ENCODE peak calls at places on chromosomes 3 and 15, in eight cellular contexts. G is stimulated activated CD4-positive, alpha-beta T cell treated with anti-CD3 and anti-CD28 coated beads, Interleukin-2, amount 100 ng/mL, for 48 hours; N is frontal cortex; J is SW 1271; T is AG08396; S is amniotic stem cell; X is iris pigment epithelial cell; D is NCI-H1105. Y is an unnamed sample.

GRCh38 chr15:66646308-66646707 is 55.7 kb upstream of the SMAD6 start:
- DNase-seq in G (no peak), J (no peak), S (no peak), D (no peak), N (no peak), X (no peak), T (no peak), Y (no peak)

GRCh38 chr3:187210555-187211327 is 13.5 kb downstream of the RTP1 start:
- DNase-seq in J (no peak), T (peak), S (no peak), X (no peak), D (no peak), G (no peak), N (no peak), Y (peak)

GRCh38 chr3:183123891-183124290 is 24.6 kb upstream of the MCCC1 start:
- DNase-seq in J (no peak), X (peak), N (no peak), D (no peak), G (no peak), S (no peak), T (no peak), Y (no peak)

GRCh38 chr3:192079098-192079497 is 618.1 kb downstream of the PYDC2 start:
- DNase-seq in J (no peak), D (peak), X (no peak), N (no peak), S (no peak), G (no peak), T (no peak), Y (no peak)

GRCh38 chr3:119098620-119099222 is 47.2 kb upstream of the TEX55 start:
- DNase-seq in G (no peak), X (peak), J (no peak), S (no peak), T (peak), D (peak), N (peak), Y (peak)

GRCh38 chr15:71501344-71502128 is 308.8 kb upstream of the NR2E3 start:
- DNase-seq in D (no peak), N (no peak), T (no peak), S (no peak), G (no peak), X (no peak), J (no peak), Y (no peak)

GRCh38 chr15:32887090-32887489 is 169.3 kb downstream of the GREM1 start:
- DNase-seq in G (no peak), D (no peak), T (no peak), J (no peak), S (no peak), N (no peak), X (no peak), Y (no peak)

GRCh38 chr15:58501636-58502178 is 69.9 kb downstream of the LIPC start:
- DNase-seq in S (no peak), T (no peak), X (no peak), J (no peak), N (no peak), D (no peak), G (no peak), Y (no peak)

GRCh38 chr15:92365816-92366215 is 27.9 kb upstream of the ST8SIA2 start:
- DNase-seq in N (no peak), T (no peak), G (no peak), D (no peak), J (no peak), S (no peak), X (no peak), Y (no peak)

GRCh38 chr3:138434875-138435772 is 708 bp downstream of the ESYT3 start:
- DNase-seq in T (no peak), G (no peak), D (peak), J (no peak), S (no peak), N (no peak), X (peak), Y (no peak)

Y was measured in AG04449.